ENCODE peak calls at places on chromosomes 11 and 22, in seven cellular contexts. X, C, H, T, S, L and Z are unnamed samples. For H3K4me1, the result is how much of the 10 kb centered on the place peaks cover.

GRCh38 chr22:40404251-40405177 is 34.1 kb downstream of the SGSM3 start:
- DNase-seq in X (no peak), C (no peak), H (no peak), T (no peak), S (no peak), L (no peak), Z (no peak)

GRCh38 chr22:21865041-21865440 is 2.4 kb downstream of the MAPK1 start:
- DNase-seq in X (no peak), C (peak), H (peak), T (no peak), S (no peak), L (peak), Z (no peak)

GRCh38 chr11:76510060-76511047 is 65.5 kb downstream of the EMSY start:
- DNase-seq in X (no peak), C (no peak), H (no peak), T (no peak), S (no peak), L (no peak), Z (no peak)

GRCh38 chr22:46122511-46122971 is 27.8 kb upstream of the PPARA start:
- DNase-seq in X (peak), C (peak), H (peak), T (peak), S (peak), L (peak), Z (peak)

GRCh38 chr11:27312110-27312509 is 50.9 kb downstream of the CCDC34 start:
- DNase-seq in X (peak), C (no peak), H (no peak), T (no peak), S (no peak), L (no peak), Z (no peak)

GRCh38 chr11:57453543-57454177 is 6.7 kb upstream of the RTN4RL2 start:
- DNase-seq in X (peak), C (no peak), H (peak), T (no peak), S (no peak), L (peak), Z (no peak)

GRCh38 chr22:38298312-38299000 is 18.8 kb downstream of the CSNK1E start:
- DNase-seq in X (no peak), C (no peak), H (no peak), T (no peak), S (peak), L (no peak), Z (peak)

GRCh38 chr11:66543263-66544107 is 2.4 kb downstream of the ZDHHC24 start:
- DNase-seq in X (no peak), C (peak), H (peak), T (no peak), S (peak), L (peak), Z (no peak)

GRCh38 chr11:125166903-125167291 is 2.3 kb downstream of the PKNOX2 start:
- DNase-seq in X (no peak), C (no peak), H (no peak), T (no peak), S (no peak), L (no peak), Z (peak)

GRCh38 chr11:81993755-81994154 is 739.9 kb downstream of the FAM181B start:
- DNase-seq in X (no peak), C (no peak), H (no peak), T (no peak), S (no peak), L (no peak), Z (no peak)

GRCh38 chr11:110629594-110629993 is 82.6 kb downstream of the ARHGAP20 start:
- DNase-seq in X (no peak), C (no peak), H (no peak), T (no peak), S (no peak), L (no peak), Z (no peak)

GRCh38 chr22:38796262-38796957 is 2.5 kb upstream of the DNAL4 start:
- DNase-seq in X (no peak), C (no peak), H (no peak), T (no peak), S (no peak), L (no peak), Z (no peak)

GRCh38 chr22:36486619-36487384 is 5.4 kb upstream of the TXN2 start:
- DNase-seq in X (peak), C (peak), H (peak), T (no peak), S (no peak), L (peak), Z (peak)

DNA sequence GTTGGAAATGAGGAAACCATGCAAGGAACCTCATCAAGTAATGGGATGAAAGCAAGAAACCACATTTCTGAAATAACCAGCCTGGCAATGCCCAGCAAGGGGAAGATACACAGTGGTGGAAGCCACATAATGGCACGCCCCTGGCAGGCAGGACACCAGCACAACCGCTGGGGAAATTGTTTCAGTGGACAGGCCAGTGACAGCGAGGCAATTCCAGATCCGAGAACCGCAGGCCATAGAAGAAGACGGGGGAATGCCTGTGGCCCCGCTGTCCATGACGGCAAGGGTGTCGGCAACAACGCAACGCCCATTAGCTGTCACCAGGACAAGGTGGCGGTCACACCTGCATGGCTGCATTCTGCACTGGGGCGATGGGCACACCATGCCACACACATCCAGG is 1389.6 kb downstream of the BRD1 start:
- DNase-seq in X (no peak), C (no peak), H (no peak), T (no peak), S (no peak), L (no peak), Z (no peak)
- H3K4me1 ChIP-seq in X (under half), C (under half), H (under half), T (under half), S (under half), L (under half), Z (under half)

GRCh38 chr11:111871693-111872161 is 346 bp upstream of the ALG9 start:
- DNase-seq in X (no peak), C (no peak), H (no peak), T (no peak), S (no peak), L (no peak), Z (no peak)
- H3K4me3 ChIP-seq in X (peak), C (peak), H (peak), T (no peak), S (peak), L (peak), Z (peak)

DNA sequence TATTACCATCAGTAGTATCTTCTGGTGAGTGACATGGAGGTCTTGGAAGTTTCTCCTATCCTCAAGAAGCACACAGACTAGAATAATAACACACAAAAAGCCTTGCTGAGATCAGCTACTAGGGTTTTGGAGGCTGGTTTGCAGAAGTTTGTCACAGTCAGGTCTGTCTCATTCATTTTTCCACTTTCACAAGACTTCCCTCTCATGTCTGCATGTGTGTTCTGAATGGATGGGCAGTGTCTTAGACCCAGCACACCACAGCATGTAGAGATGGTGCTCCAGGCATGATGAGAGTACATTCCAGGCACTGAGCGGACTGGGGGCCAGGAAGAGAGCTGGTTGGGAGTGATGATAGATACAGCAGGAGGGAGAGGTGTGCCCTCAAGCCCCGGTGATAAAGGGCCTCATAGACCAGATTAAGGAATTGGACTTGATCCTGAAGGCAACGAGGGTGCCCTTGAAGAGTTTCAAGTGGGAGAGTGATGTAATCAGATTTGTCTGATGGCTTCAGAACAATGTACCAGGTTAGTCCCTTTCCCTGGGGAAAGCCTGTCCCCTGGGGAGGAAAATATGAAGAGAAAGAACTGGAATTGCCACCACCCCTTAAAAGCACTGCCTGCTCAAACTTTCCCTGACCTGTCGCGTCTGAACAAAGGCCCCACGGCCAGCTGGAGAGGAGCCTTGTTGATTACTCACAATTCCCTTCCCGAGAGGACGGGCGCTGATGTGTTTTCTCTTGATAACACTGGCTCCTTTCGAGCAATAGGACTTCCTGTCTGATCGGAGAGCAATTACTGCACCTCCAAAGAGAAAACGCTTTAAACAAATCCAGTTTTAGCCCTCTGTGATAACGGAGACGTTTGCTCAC is 45.1 kb upstream of the LMO2 start:
- DNase-seq in X (no peak), C (peak), H (peak), T (no peak), S (no peak), L (peak), Z (no peak)
- H3K4me1 ChIP-seq in X (under half), C (under half), H (under half), T (under half), S (under half), L (under half), Z (under half)

GRCh38 chr11:47354913-47355282 is 2.4 kb upstream of the MYBPC3 start:
- DNase-seq in X (no peak), C (peak), H (no peak), T (no peak), S (peak), L (no peak), Z (no peak)

GRCh38 chr11:47350315-47350714 is 2.2 kb downstream of the MYBPC3 start:
- DNase-seq in X (no peak), C (no peak), H (no peak), T (no peak), S (peak), L (no peak), Z (no peak)

GRCh38 chr11:47353978-47354774 is 1.7 kb upstream of the MYBPC3 start:
- DNase-seq in X (no peak), C (no peak), H (no peak), T (no peak), S (no peak), L (no peak), Z (no peak)

GRCh38 chr11:47351159-47352126 is 1.1 kb downstream of the MYBPC3 start:
- DNase-seq in X (no peak), C (peak), H (no peak), T (no peak), S (peak), L (peak), Z (no peak)

GRCh38 chr11:47352556-47352955 is at the start of gene MYBPC3:
- DNase-seq in X (no peak), C (peak), H (no peak), T (no peak), S (no peak), L (no peak), Z (no peak)
- H3K4me3 ChIP-seq in X (no peak), C (peak), H (no peak), T (no peak), S (no peak), L (no peak), Z (no peak)

GRCh38 chr11:132058211-132058772 is 687.9 kb downstream of the NTM start:
- DNase-seq in X (no peak), C (no peak), H (no peak), T (no peak), S (no peak), L (peak), Z (no peak)

GRCh38 chr11:132056689-132057088 is 686.3 kb downstream of the NTM start:
- DNase-seq in X (no peak), C (no peak), H (no peak), T (no peak), S (no peak), L (no peak), Z (no peak)

GRCh38 chr11:132062031-132062430 is 691.6 kb downstream of the NTM start:
- DNase-seq in X (no peak), C (no peak), H (no peak), T (no peak), S (no peak), L (no peak), Z (no peak)

GRCh38 chr11:132062541-132062940 is 692.1 kb downstream of the NTM start:
- DNase-seq in X (no peak), C (no peak), H (no peak), T (no peak), S (no peak), L (no peak), Z (no peak)

GRCh38 chr11:132060546-132060945 is 690.1 kb downstream of the NTM start:
- DNase-seq in X (no peak), C (no peak), H (no peak), T (no peak), S (no peak), L (no peak), Z (no peak)
- H3K4me1 ChIP-seq in X (under half), C (under half), H (under half), T (under half), S (under half), L (under half), Z (under half)

GRCh38 chr11:64357904-64358535 is 942 bp upstream of the RPS6KA4 start:
- DNase-seq in X (peak), C (no peak), H (peak), T (no peak), S (peak), L (no peak), Z (peak)
- H3K4me3 ChIP-seq in X (peak), C (peak), H (peak), T (peak), S (peak), L (no peak), Z (peak)

GRCh38 chr11:74010306-74010981 is 1.6 kb upstream of the UCP3 start:
- DNase-seq in X (no peak), C (no peak), H (no peak), T (no peak), S (no peak), L (no peak), Z (peak)

GRCh38 chr11:74008373-74009229 is at the start of gene UCP3:
- DNase-seq in X (no peak), C (no peak), H (no peak), T (no peak), S (no peak), L (no peak), Z (no peak)

GRCh38 chr11:74011360-74012071 is 2.6 kb upstream of the UCP3 start:
- DNase-seq in X (no peak), C (no peak), H (no peak), T (no peak), S (no peak), L (no peak), Z (no peak)

GRCh38 chr11:74009230-74009547 is 304 bp upstream of the UCP3 start:
- DNase-seq in X (no peak), C (no peak), H (no peak), T (no peak), S (no peak), L (no peak), Z (peak)

DNA sequence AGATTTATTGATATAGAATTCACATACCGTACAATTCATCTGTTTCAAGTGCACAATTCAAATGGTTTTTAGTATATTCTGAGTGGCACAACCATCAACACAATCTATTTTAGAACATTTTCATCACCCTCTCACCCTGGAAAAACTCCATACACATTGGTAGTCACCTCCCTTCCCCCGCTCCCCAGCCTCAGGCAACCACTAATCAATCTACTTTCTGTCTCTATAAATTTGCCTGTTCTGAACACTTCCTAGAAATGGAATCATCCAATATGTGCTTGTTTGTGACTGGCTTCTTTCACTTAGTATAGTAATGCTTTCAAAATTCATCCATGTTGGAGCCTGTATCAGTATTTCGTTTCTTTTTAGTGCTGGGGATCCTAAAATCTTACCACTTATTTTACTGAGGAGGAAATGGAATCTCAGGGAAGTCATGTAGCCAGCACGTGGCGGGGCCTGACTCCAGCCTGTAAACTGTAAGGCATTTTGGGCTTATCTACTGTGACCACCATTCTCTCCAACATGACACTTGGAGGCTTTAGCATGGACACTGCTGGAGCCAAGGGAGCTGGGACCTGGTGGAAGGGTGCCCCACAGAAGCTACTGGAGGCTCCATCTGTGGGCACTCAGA is 905 bp upstream of the UCP3 start:
- DNase-seq in X (no peak), C (no peak), H (no peak), T (no peak), S (no peak), L (no peak), Z (no peak)
- H3K4me1 ChIP-seq in X (under half), C (under half), H (under half), T (under half), S (under half), L (under half), Z (under half)

GRCh38 chr22:44211256-44211945 is 30.7 kb downstream of the PARVG start:
- DNase-seq in X (no peak), C (no peak), H (no peak), T (no peak), S (no peak), L (peak), Z (no peak)

GRCh38 chr22:44210721-44211120 is 30.0 kb downstream of the PARVG start:
- DNase-seq in X (no peak), C (no peak), H (no peak), T (no peak), S (no peak), L (no peak), Z (no peak)

GRCh38 chr22:44212936-44213335 is 32.2 kb downstream of the PARVG start:
- DNase-seq in X (no peak), C (no peak), H (no peak), T (no peak), S (no peak), L (no peak), Z (no peak)

GRCh38 chr22:44213489-44214043 is 32.8 kb downstream of the PARVG start:
- DNase-seq in X (no peak), C (no peak), H (no peak), T (no peak), S (no peak), L (no peak), Z (no peak)

DNA sequence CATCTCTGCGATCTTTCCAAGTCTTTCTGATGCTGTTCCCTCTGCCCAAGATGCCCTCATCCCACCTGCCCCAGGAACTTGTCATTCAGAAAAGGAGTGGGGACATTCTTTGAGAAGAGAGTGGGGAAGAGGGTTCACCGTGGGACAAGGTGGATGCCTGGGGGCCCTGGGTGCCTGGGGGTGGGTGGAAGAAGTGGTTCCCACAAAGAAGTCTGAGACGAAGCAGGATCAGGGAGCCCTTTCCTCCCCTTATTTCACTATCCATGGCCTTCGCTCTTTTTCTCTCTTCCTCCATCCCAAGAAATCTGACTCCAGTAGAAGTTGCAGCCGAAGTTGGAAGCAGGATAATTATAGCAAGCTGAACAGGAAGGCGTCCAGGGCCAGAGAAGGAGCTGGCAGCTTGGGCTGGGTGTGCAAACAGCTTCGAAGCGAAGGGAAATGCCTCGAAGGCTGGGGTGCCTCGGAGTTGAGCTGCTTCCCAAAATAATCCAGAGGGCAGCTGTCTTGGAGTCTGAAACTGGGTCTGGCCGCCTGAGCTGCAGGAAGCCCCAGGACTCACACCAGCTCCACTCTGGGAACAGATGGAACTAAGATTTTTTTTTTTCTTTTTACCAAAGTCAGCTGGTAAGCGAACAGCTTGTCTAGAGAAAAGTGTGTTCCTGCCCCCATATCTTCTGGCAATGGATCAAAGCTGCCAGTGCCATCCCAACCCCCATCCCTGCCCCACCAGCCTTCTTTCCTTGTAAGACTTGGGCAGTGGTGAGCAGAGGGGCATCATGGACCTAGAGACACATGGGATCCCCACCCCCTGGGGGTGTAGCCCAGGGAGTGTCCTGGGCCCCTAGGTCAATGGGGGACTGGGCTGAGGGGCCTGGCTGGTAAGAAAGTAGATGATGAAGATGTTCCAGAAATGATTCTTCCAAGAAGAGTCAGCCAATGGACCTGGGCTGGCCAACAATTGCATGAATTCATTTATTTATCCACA is 31.5 kb downstream of the PARVG start:
- DNase-seq in X (no peak), C (no peak), H (no peak), T (no peak), S (no peak), L (no peak), Z (no peak)
- H3K4me3 ChIP-seq in X (no peak), C (no peak), H (no peak), T (no peak), S (no peak), L (no peak), Z (no peak)